ENCODE peak calls at places on chromosome 9, in five cellular contexts. One of them, this sample, is unnamed.

GRCh38 chr9:134375011-134375390 is 48.7 kb downstream of the RXRA start:
- DNase-seq in IMR-90: no peak
- DNase-seq in H1: no peak
- DNase-seq in neuronal stem cell: no peak
- DNase-seq in mesenchymal stem cell: peak; percentile 28
- DNase-seq in this sample: no peak

GRCh38 chr9:87336914-87337333 is 160.7 kb upstream of the DAPK1 start:
- DNase-seq in H1: no peak
- DNase-seq in IMR-90: peak; percentile 79
- DNase-seq in neuronal stem cell: peak; percentile 65
- DNase-seq in mesenchymal stem cell: peak; percentile 79
- DNase-seq in this sample: peak; percentile 90

GRCh38 chr9:37679649-37680402 is 29.1 kb downstream of the FRMPD1 start:
- DNase-seq in IMR-90: no peak
- DNase-seq in H1: no peak
- DNase-seq in mesenchymal stem cell: no peak
- DNase-seq in neuronal stem cell: no peak
- DNase-seq in this sample: peak; percentile 5

GRCh38 chr9:133967024-133967741 is 24.9 kb downstream of the VAV2 start:
- DNase-seq in IMR-90: no peak
- DNase-seq in mesenchymal stem cell: peak; percentile 47
- DNase-seq in neuronal stem cell: no peak
- DNase-seq in H1: no peak
- DNase-seq in this sample: no peak

GRCh38 chr9:20651926-20652325 is 29.6 kb upstream of the MLLT3 start:
- DNase-seq in neuronal stem cell: no peak
- DNase-seq in IMR-90: no peak
- DNase-seq in mesenchymal stem cell: no peak
- DNase-seq in H1: no peak
- DNase-seq in this sample: no peak

GRCh38 chr9:77495834-77496671 is 152.1 kb downstream of the GNA14 start:
- DNase-seq in neuronal stem cell: no peak
- DNase-seq in IMR-90: peak; percentile 23
- DNase-seq in mesenchymal stem cell: peak; percentile 55
- DNase-seq in H1: no peak
- DNase-seq in this sample: peak; percentile 58

GRCh38 chr9:134909511-134910105 is 8.1 kb downstream of the FCN1 start:
- DNase-seq in H1: no peak
- DNase-seq in mesenchymal stem cell: no peak
- DNase-seq in neuronal stem cell: no peak
- DNase-seq in IMR-90: no peak
- DNase-seq in this sample: no peak

GRCh38 chr9:99820330-99821186 is 1.1 kb upstream of the NR4A3 start:
- DNase-seq in mesenchymal stem cell: peak; percentile 92
- DNase-seq in IMR-90: peak; percentile 89
- DNase-seq in neuronal stem cell: no peak
- DNase-seq in H1: no peak
- DNase-seq in this sample: no peak

GRCh38 chr9:93622725-93623124 is 46.3 kb downstream of the PHF2 start:
- DNase-seq in neuronal stem cell: no peak
- DNase-seq in IMR-90: no peak
- DNase-seq in H1: peak; percentile 29
- DNase-seq in mesenchymal stem cell: no peak
- DNase-seq in this sample: no peak

GRCh38 chr9:136527721-136528710 is 17.8 kb downstream of the NOTCH1 start:
- DNase-seq in mesenchymal stem cell: peak; percentile 35
- DNase-seq in IMR-90: no peak
- DNase-seq in neuronal stem cell: no peak
- DNase-seq in H1: no peak
- DNase-seq in this sample: no peak

GRCh38 chr9:107218834-107219485 is 64.1 kb upstream of the RAD23B start:
- DNase-seq in IMR-90: no peak
- DNase-seq in mesenchymal stem cell: no peak
- DNase-seq in neuronal stem cell: no peak
- DNase-seq in H1: no peak
- DNase-seq in this sample: no peak

GRCh38 chr9:97985058-97985861 is 2.1 kb downstream of the ANP32B start:
- DNase-seq in H1: peak; percentile 53
- DNase-seq in mesenchymal stem cell: peak; percentile 34
- DNase-seq in neuronal stem cell: no peak
- DNase-seq in IMR-90: peak; percentile 11
- DNase-seq in this sample: peak; percentile 69

GRCh38 chr9:31210982-31211570 is 1173.4 kb upstream of the ACO1 start:
- DNase-seq in H1: no peak
- DNase-seq in mesenchymal stem cell: peak; percentile 3
- DNase-seq in neuronal stem cell: no peak
- DNase-seq in IMR-90: no peak
- DNase-seq in this sample: peak; percentile 40

GRCh38 chr9:114900937-114901802 is 29.2 kb downstream of the TNFSF8 start:
- DNase-seq in IMR-90: peak; percentile 91
- DNase-seq in mesenchymal stem cell: peak; percentile 47
- DNase-seq in H1: no peak
- DNase-seq in neuronal stem cell: no peak
- DNase-seq in this sample: no peak

GRCh38 chr9:99134893-99135341 is 30.0 kb downstream of the TGFBR1 start:
- DNase-seq in IMR-90: peak; percentile 78
- DNase-seq in neuronal stem cell: no peak
- DNase-seq in H1: no peak
- DNase-seq in mesenchymal stem cell: peak; percentile 51
- DNase-seq in this sample: no peak

GRCh38 chr9:23586906-23587305 is 239.1 kb downstream of the ELAVL2 start:
- DNase-seq in H1: no peak
- DNase-seq in neuronal stem cell: no peak
- DNase-seq in mesenchymal stem cell: no peak
- DNase-seq in IMR-90: no peak
- DNase-seq in this sample: no peak

GRCh38 chr9:110590816-110591215 is 11.3 kb upstream of the SVEP1 start:
- DNase-seq in IMR-90: no peak
- DNase-seq in neuronal stem cell: no peak
- DNase-seq in H1: no peak
- DNase-seq in mesenchymal stem cell: peak; percentile 62
- DNase-seq in this sample: no peak
- H2BK5ac ChIP-seq in IMR-90: peak overlapping the region; percentile 70
- H2BK5ac ChIP-seq in neuronal stem cell: no peak overlapping the region
- H2BK5ac ChIP-seq in H1: no peak overlapping the region
- H2BK5ac ChIP-seq in mesenchymal stem cell: no peak overlapping the region
- H2BK5ac ChIP-seq in this sample: no peak overlapping the region

GRCh38 chr9:110116543-110116885 is 91.4 kb downstream of the C9orf152 start:
- DNase-seq in IMR-90: peak; percentile 99
- DNase-seq in mesenchymal stem cell: peak; percentile 100
- DNase-seq in H1: no peak
- DNase-seq in neuronal stem cell: no peak
- DNase-seq in this sample: no peak

GRCh38 chr9:110114888-110115259 is 93.1 kb downstream of the C9orf152 start:
- DNase-seq in H1: no peak
- DNase-seq in IMR-90: peak; percentile 44
- DNase-seq in mesenchymal stem cell: peak; percentile 89
- DNase-seq in neuronal stem cell: no peak
- DNase-seq in this sample: peak; percentile 55

GRCh38 chr9:110114086-110114887 is 93.7 kb downstream of the C9orf152 start:
- DNase-seq in IMR-90: peak; percentile 85
- DNase-seq in mesenchymal stem cell: peak; percentile 76
- DNase-seq in H1: no peak
- DNase-seq in neuronal stem cell: no peak
- DNase-seq in this sample: peak; percentile 33

GRCh38 chr9:110115868-110116542 is 92.0 kb downstream of the C9orf152 start:
- DNase-seq in H1: no peak
- DNase-seq in neuronal stem cell: no peak
- DNase-seq in mesenchymal stem cell: peak; percentile 96
- DNase-seq in IMR-90: peak; percentile 91
- DNase-seq in this sample: peak; percentile 68

GRCh38 chr9:110115341-110115820 is 92.6 kb downstream of the C9orf152 start:
- DNase-seq in mesenchymal stem cell: peak; percentile 86
- DNase-seq in IMR-90: peak; percentile 84
- DNase-seq in neuronal stem cell: no peak
- DNase-seq in H1: no peak
- DNase-seq in this sample: no peak
- H2BK5ac ChIP-seq in mesenchymal stem cell: no peak overlapping the region
- H2BK5ac ChIP-seq in IMR-90: peak overlapping the region; percentile 91
- H2BK5ac ChIP-seq in neuronal stem cell: no peak overlapping the region
- H2BK5ac ChIP-seq in H1: peak overlapping the region; percentile 73
- H2BK5ac ChIP-seq in this sample: no peak overlapping the region

DNA sequence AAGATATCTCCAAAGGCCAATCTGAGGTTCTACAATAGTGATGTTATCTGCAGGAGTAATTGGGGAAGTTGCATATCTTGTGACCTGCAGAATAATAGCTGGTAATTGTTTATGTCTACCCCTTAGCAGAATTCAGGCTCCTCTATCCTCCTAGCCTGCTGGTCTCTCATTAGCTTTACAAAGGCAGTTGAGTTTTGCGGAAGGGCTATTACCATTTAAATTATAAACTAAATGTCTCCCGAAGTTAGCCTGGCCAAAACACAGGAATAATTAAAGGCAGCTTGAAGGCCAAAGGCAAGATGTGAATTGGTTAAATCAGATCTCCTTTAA is 168.7 kb downstream of the TTC39B start:
- DNase-seq in mesenchymal stem cell: no peak
- DNase-seq in neuronal stem cell: no peak
- DNase-seq in H1: no peak
- DNase-seq in IMR-90: no peak
- DNase-seq in this sample: peak; percentile 54
- H2BK5ac ChIP-seq in mesenchymal stem cell: no peak overlapping the region
- H2BK5ac ChIP-seq in neuronal stem cell: no peak overlapping the region
- H2BK5ac ChIP-seq in H1: peak overlapping the region; percentile 87
- H2BK5ac ChIP-seq in IMR-90: no peak overlapping the region
- H2BK5ac ChIP-seq in this sample: peak overlapping the region; percentile 69

DNA sequence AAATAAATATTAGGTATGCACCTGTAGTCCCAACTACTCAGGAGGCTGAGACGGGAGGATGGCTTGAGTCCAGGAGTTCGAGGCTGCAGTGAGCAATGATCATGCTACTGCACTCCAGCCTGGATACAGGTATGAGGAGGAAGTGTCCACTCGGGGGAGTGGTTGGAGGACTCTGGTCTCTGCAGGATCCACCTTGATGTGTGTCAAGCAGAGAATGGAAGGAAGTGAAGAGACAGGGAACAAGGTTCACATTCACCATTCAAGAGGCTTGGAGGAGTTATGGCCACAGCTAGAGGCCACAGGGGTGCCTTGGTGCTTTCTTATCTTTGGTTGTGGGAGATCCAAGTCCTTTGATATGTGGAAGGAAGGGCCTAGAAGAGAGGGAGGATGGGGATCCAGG is 5.4 kb upstream of the CERCAM start:
- DNase-seq in neuronal stem cell: no peak
- DNase-seq in H1: no peak
- DNase-seq in IMR-90: no peak
- DNase-seq in mesenchymal stem cell: no peak
- DNase-seq in this sample: no peak
- H2BK5ac ChIP-seq in neuronal stem cell: no peak overlapping the region
- H2BK5ac ChIP-seq in H1: no peak overlapping the region
- H2BK5ac ChIP-seq in IMR-90: no peak overlapping the region
- H2BK5ac ChIP-seq in mesenchymal stem cell: no peak overlapping the region
- H2BK5ac ChIP-seq in this sample: no peak overlapping the region

GRCh38 chr9:82127993-82128710 is 139.6 kb downstream of the SPATA31D1 start:
- DNase-seq in H1: no peak
- DNase-seq in IMR-90: no peak
- DNase-seq in neuronal stem cell: no peak
- DNase-seq in mesenchymal stem cell: no peak
- DNase-seq in this sample: no peak
- H2BK5ac ChIP-seq in H1: no peak overlapping the region
- H2BK5ac ChIP-seq in IMR-90: no peak overlapping the region
- H2BK5ac ChIP-seq in neuronal stem cell: no peak overlapping the region
- H2BK5ac ChIP-seq in mesenchymal stem cell: no peak overlapping the region
- H2BK5ac ChIP-seq in this sample: no peak overlapping the region

GRCh38 chr9:129414377-129415021 is 206.4 kb downstream of the C9orf50 start:
- DNase-seq in neuronal stem cell: peak; percentile 81
- DNase-seq in mesenchymal stem cell: peak; percentile 91
- DNase-seq in IMR-90: peak; percentile 63
- DNase-seq in H1: no peak
- DNase-seq in this sample: no peak

GRCh38 chr9:129415031-129415953 is 205.6 kb downstream of the C9orf50 start:
- DNase-seq in neuronal stem cell: no peak
- DNase-seq in IMR-90: no peak
- DNase-seq in H1: no peak
- DNase-seq in mesenchymal stem cell: peak; percentile 58
- DNase-seq in this sample: no peak

GRCh38 chr9:129413537-129414376 is 207.1 kb downstream of the C9orf50 start:
- DNase-seq in IMR-90: peak; percentile 94
- DNase-seq in neuronal stem cell: peak; percentile 94
- DNase-seq in H1: peak; percentile 96
- DNase-seq in mesenchymal stem cell: peak; percentile 98
- DNase-seq in this sample: peak; percentile 97

GRCh38 chr9:129411501-129412175 is 209.3 kb downstream of the C9orf50 start:
- DNase-seq in IMR-90: no peak
- DNase-seq in neuronal stem cell: no peak
- DNase-seq in mesenchymal stem cell: no peak
- DNase-seq in H1: no peak
- DNase-seq in this sample: no peak

GRCh38 chr9:129412814-129413536 is 207.9 kb downstream of the C9orf50 start:
- DNase-seq in neuronal stem cell: no peak
- DNase-seq in IMR-90: peak; percentile 78
- DNase-seq in H1: no peak
- DNase-seq in mesenchymal stem cell: peak; percentile 97
- DNase-seq in this sample: peak; percentile 78
- H2BK5ac ChIP-seq in neuronal stem cell: peak overlapping the region; percentile 96
- H2BK5ac ChIP-seq in IMR-90: peak overlapping the region; percentile 96
- H2BK5ac ChIP-seq in H1: peak overlapping the region; percentile 81
- H2BK5ac ChIP-seq in mesenchymal stem cell: peak overlapping the region; percentile 95
- H2BK5ac ChIP-seq in this sample: no peak overlapping the region

DNA sequence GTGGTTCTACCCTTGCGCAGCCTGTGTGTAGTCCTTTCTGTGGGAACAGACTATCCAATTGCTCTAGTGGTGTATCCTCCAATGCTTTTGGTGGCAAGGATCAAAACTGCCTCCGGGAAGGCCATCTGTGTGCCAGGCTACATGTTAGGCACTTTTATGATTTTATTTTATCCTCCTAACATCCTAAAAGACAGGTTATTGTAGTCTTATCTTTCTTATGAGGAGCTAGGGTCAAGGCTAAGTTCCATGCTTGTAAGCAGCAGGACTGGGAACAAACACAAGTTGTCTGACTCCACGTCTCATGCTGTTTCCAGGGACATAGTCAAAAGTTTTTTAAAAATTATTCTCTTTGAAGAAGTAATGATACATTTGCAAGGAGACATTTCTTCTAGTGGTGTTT is 278.7 kb upstream of the ADAMTSL1 start:
- DNase-seq in neuronal stem cell: no peak
- DNase-seq in H1: no peak
- DNase-seq in IMR-90: no peak
- DNase-seq in mesenchymal stem cell: no peak
- DNase-seq in this sample: no peak
- H2BK5ac ChIP-seq in neuronal stem cell: no peak overlapping the region
- H2BK5ac ChIP-seq in H1: no peak overlapping the region
- H2BK5ac ChIP-seq in IMR-90: no peak overlapping the region
- H2BK5ac ChIP-seq in mesenchymal stem cell: no peak overlapping the region
- H2BK5ac ChIP-seq in this sample: no peak overlapping the region

GRCh38 chr9:2018162-2018643 is 3.1 kb downstream of the SMARCA2 start:
- DNase-seq in IMR-90: no peak
- DNase-seq in mesenchymal stem cell: no peak
- DNase-seq in neuronal stem cell: no peak
- DNase-seq in H1: no peak
- DNase-seq in this sample: no peak
- H2BK5ac ChIP-seq in IMR-90: peak overlapping the region; percentile 76
- H2BK5ac ChIP-seq in mesenchymal stem cell: no peak overlapping the region
- H2BK5ac ChIP-seq in neuronal stem cell: no peak overlapping the region
- H2BK5ac ChIP-seq in H1: no peak overlapping the region
- H2BK5ac ChIP-seq in this sample: no peak overlapping the region

GRCh38 chr9:72477862-72478564 is 43.4 kb upstream of the TMC1 start:
- DNase-seq in neuronal stem cell: no peak
- DNase-seq in IMR-90: peak; percentile 76
- DNase-seq in H1: no peak
- DNase-seq in mesenchymal stem cell: peak; percentile 76
- DNase-seq in this sample: peak; percentile 89
- H2BK5ac ChIP-seq in neuronal stem cell: no peak overlapping the region
- H2BK5ac ChIP-seq in IMR-90: peak overlapping the region; percentile 89
- H2BK5ac ChIP-seq in H1: peak overlapping the region; percentile 32
- H2BK5ac ChIP-seq in mesenchymal stem cell: no peak overlapping the region
- H2BK5ac ChIP-seq in this sample: no peak overlapping the region